ENCODE peak calls at places on chromosome 7, in seven cellular contexts. K is AG08395; N is OCI-M1; V is NCI-H1417; M is SK-N-SH; B is activated CD4-positive, alpha-beta T cell treated with anti-CD3 and anti-CD28 coated beads, Interleukin-2, amount 10 ng/mL, durations not matched to agents 7 days and 5 days; S is psoas muscle. R is an unnamed sample.

GRCh38 chr7:102152672-102153585 is 133.7 kb upstream of the SH2B2 start:
- DNase-seq in S (no peak), V (peak), B (no peak), M (no peak), N (no peak), K (no peak), R (peak)

GRCh38 chr7:102272075-102272916 is 14.4 kb upstream of the SH2B2 start:
- DNase-seq in S (peak), B (peak), K (peak), M (peak), N (peak), V (peak), R (peak)

GRCh38 chr7:130180571-130180971 is 24.6 kb downstream of the TMEM209 start:
- DNase-seq in N (no peak), V (no peak), S (no peak), M (no peak), K (no peak), B (no peak), R (peak)

GRCh38 chr7:47666164-47666862 is 84.4 kb upstream of the TNS3 start:
- DNase-seq in V (no peak), M (no peak), K (no peak), B (no peak), S (no peak), N (no peak), R (peak)

GRCh38 chr7:100122067-100122466 is 2.6 kb downstream of the CNPY4 start:
- DNase-seq in K (no peak), S (no peak), B (no peak), M (no peak), V (peak), N (no peak), R (no peak)

GRCh38 chr7:150968056-150968455 is 10.1 kb downstream of the KCNH2 start:
- DNase-seq in V (no peak), S (no peak), M (no peak), B (no peak), K (no peak), N (no peak), R (no peak)

GRCh38 chr7:66697451-66698438 is 42.8 kb upstream of the RABGEF1 start:
- DNase-seq in K (peak), N (no peak), S (peak), V (no peak), B (no peak), M (peak), R (peak)

GRCh38 chr7:27636326-27637006 is 26.2 kb downstream of the HIBADH start:
- DNase-seq in S (no peak), N (no peak), M (no peak), B (no peak), K (no peak), V (peak), R (no peak)

GRCh38 chr7:139949629-139950028 is 113.1 kb downstream of the PARP12 start:
- DNase-seq in N (no peak), V (no peak), B (no peak), S (no peak), M (no peak), K (no peak), R (no peak)

GRCh38 chr7:3559178-3559765 is 258.2 kb downstream of the SDK1 start:
- DNase-seq in V (peak), K (no peak), S (no peak), N (no peak), B (no peak), M (no peak), R (peak)

GRCh38 chr7:94486206-94486605 is 23.4 kb upstream of the CASD1 start:
- DNase-seq in V (no peak), S (no peak), N (no peak), B (no peak), M (no peak), K (no peak), R (no peak)

GRCh38 chr7:131619336-131620305 is 63.2 kb upstream of the PODXL start:
- DNase-seq in K (no peak), V (no peak), M (no peak), N (peak), S (no peak), B (no peak), R (peak)

GRCh38 chr7:78769551-78770101 is 683.8 kb downstream of the MAGI2 start:
- DNase-seq in S (no peak), M (peak), N (peak), K (no peak), B (no peak), V (no peak), R (no peak)

GRCh38 chr7:155066417-155066950 is 3.6 kb upstream of the HTR5A start:
- DNase-seq in K (peak), S (peak), B (no peak), M (no peak), N (no peak), V (peak), R (peak)

GRCh38 chr7:42913591-42913990 is 1.7 kb upstream of the C7orf25 start:
- DNase-seq in S (no peak), M (no peak), K (no peak), V (no peak), N (peak), B (peak), R (no peak)

GRCh38 chr7:30062587-30062986 is 34.4 kb downstream of the PLEKHA8 start:
- DNase-seq in V (no peak), M (peak), N (peak), B (no peak), K (peak), S (no peak), R (peak)

GRCh38 chr7:6159097-6159483 is 113.3 kb downstream of the CYTH3 start:
- DNase-seq in V (no peak), M (peak), K (no peak), S (no peak), N (no peak), B (no peak), R (no peak)

GRCh38 chr7:95246935-95247370 is 77.4 kb downstream of the PON1 start:
- DNase-seq in S (no peak), B (peak), V (peak), M (peak), K (peak), N (peak), R (peak)

GRCh38 chr7:28658392-28658791 is 246.1 kb downstream of the CREB5 start:
- DNase-seq in K (no peak), V (no peak), N (no peak), B (no peak), S (no peak), M (no peak), R (no peak)

GRCh38 chr7:70947181-70947580 is 184.8 kb upstream of the GALNT17 start:
- DNase-seq in S (no peak), K (no peak), V (no peak), B (no peak), N (no peak), M (no peak), R (no peak)

GRCh38 chr7:112056409-112056808 is 149.8 kb downstream of the DOCK4 start:
- DNase-seq in S (no peak), B (no peak), N (no peak), M (no peak), K (no peak), V (peak), R (peak)

GRCh38 chr7:67955061-67955460 is 958.4 kb downstream of the TYW1 start:
- DNase-seq in S (no peak), M (no peak), K (no peak), V (no peak), N (no peak), B (no peak), R (no peak)

GRCh38 chr7:101172854-101173751 is 7.0 kb downstream of the NAT16 start:
- DNase-seq in B (no peak), K (peak), V (peak), N (no peak), S (peak), M (peak), R (peak)

GRCh38 chr7:95758187-95758586 is 14.2 kb upstream of the DYNC1I1 start:
- DNase-seq in M (no peak), B (no peak), N (no peak), V (peak), S (no peak), K (no peak), R (no peak)

GRCh38 chr7:144513332-144513731 is 109.8 kb upstream of the NOBOX start:
- DNase-seq in V (peak), B (no peak), M (no peak), S (no peak), K (no peak), N (peak), R (peak)

GRCh38 chr7:129203050-129203741 is 14.8 kb downstream of the SMO start:
- DNase-seq in N (no peak), V (no peak), B (no peak), S (no peak), M (no peak), K (no peak), R (no peak)

GRCh38 chr7:82348251-82348650 is 95.3 kb downstream of the CACNA2D1 start:
- DNase-seq in B (no peak), K (no peak), V (no peak), N (no peak), S (no peak), M (no peak), R (no peak)

GRCh38 chr7:47528471-47528870 is 53.4 kb downstream of the TNS3 start:
- DNase-seq in M (no peak), V (no peak), S (no peak), B (no peak), K (no peak), N (no peak), R (no peak)

GRCh38 chr7:41189866-41190265 is 513.0 kb downstream of the INHBA start:
- DNase-seq in V (no peak), M (no peak), K (peak), N (no peak), B (no peak), S (no peak), R (peak)

GRCh38 chr7:141946874-141947273 is at the start of gene CLEC5A:
- DNase-seq in N (no peak), S (no peak), B (no peak), K (no peak), V (no peak), M (no peak), R (no peak)

GRCh38 chr7:21617916-21618390 is 75.1 kb downstream of the DNAH11 start:
- DNase-seq in S (peak), V (no peak), N (peak), B (no peak), K (peak), M (no peak), R (peak)

GRCh38 chr7:16646427-16647081 is 573 bp downstream of the BZW2 start:
- DNase-seq in V (peak), N (peak), K (no peak), M (peak), B (peak), S (no peak), R (peak)

GRCh38 chr7:17298840-17299476 is 506 bp downstream of the AHR start:
- DNase-seq in N (peak), V (peak), S (peak), B (peak), K (peak), M (peak), R (no peak)